ENCODE peak calls at places on chromosomes 12 and 14, in six cellular contexts. S is AG08396, W is uterus, Z is AG10803, K is left cardiac atrium, G is OCI-M1. R is an unnamed sample.

GRCh38 chr12:10466311-10466710 is 13.1 kb upstream of the KLRC1 start:
- DNase-seq in K (no peak), W (no peak), G (no peak), S (no peak), Z (no peak), R (no peak)

GRCh38 chr12:104684884-104685283 is 228.1 kb downstream of the CHST11 start:
- DNase-seq in G (no peak), K (no peak), S (no peak), Z (peak), W (no peak), R (no peak)

GRCh38 chr14:92624764-92625163 is 111.2 kb downstream of the RIN3 start:
- DNase-seq in W (no peak), G (no peak), Z (no peak), K (no peak), S (no peak), R (no peak)

GRCh38 chr14:84217066-84217465 is 1312.9 kb upstream of the FLRT2 start:
- DNase-seq in W (no peak), Z (no peak), G (no peak), S (no peak), K (no peak), R (no peak)

GRCh38 chr12:121980211-121980891 is 41.3 kb upstream of the BCL7A start:
- DNase-seq in W (no peak), G (no peak), Z (peak), S (no peak), K (no peak), R (no peak)

GRCh38 chr12:121799842-121800693 is 3.7 kb upstream of the SETD1B start:
- DNase-seq in Z (peak), K (peak), S (peak), G (peak), W (peak), R (peak)

GRCh38 chr14:72443991-72444431 is 449.9 kb downstream of the DPF3 start:
- DNase-seq in G (peak), S (no peak), Z (no peak), W (no peak), K (no peak), R (no peak)

GRCh38 chr14:50094056-50094455 is 22.3 kb downstream of the VCPKMT start:
- DNase-seq in S (no peak), W (no peak), Z (no peak), K (no peak), G (no peak), R (no peak)

GRCh38 chr12:11729008-11729407 is 79.5 kb downstream of the ETV6 start:
- DNase-seq in Z (no peak), K (no peak), G (no peak), W (no peak), S (no peak), R (no peak)

GRCh38 chr14:70718383-70719123 is 76.8 kb downstream of the TTC9 start:
- DNase-seq in W (no peak), G (no peak), K (no peak), S (no peak), Z (no peak), R (no peak)

GRCh38 chr12:69161835-69162234 is 77.5 kb upstream of the CPSF6 start:
- DNase-seq in Z (peak), S (no peak), K (no peak), G (peak), W (no peak), R (no peak)

GRCh38 chr12:14948672-14949071 is 10.3 kb upstream of the ERP27 start:
- DNase-seq in S (peak), W (peak), G (peak), Z (peak), K (no peak), R (peak)

GRCh38 chr14:53152909-53153701 is at the start of gene DDHD1:
- DNase-seq in S (peak), W (peak), G (peak), K (peak), Z (peak), R (peak)

GRCh38 chr14:69259531-69260245 is at the start of gene GALNT16:
- DNase-seq in Z (no peak), K (peak), G (no peak), S (peak), W (no peak), R (no peak)

GRCh38 chr12:40552868-40553267 is 139.4 kb upstream of the CNTN1 start:
- DNase-seq in K (no peak), Z (no peak), S (no peak), W (no peak), G (no peak), R (no peak)

GRCh38 chr12:19826988-19827550 is 387.8 kb downstream of the AEBP2 start:
- DNase-seq in S (no peak), G (no peak), K (no peak), Z (no peak), W (no peak), R (no peak)

GRCh38 chr14:73945159-73945670 is 4.7 kb downstream of the FAM161B start:
- DNase-seq in K (no peak), G (no peak), S (no peak), Z (no peak), W (no peak), R (no peak)

GRCh38 chr12:89163918-89164317 is 188.4 kb downstream of the DUSP6 start:
- DNase-seq in K (no peak), Z (no peak), G (no peak), S (no peak), W (peak), R (no peak)

GRCh38 chr12:126974779-126975178 is 1292.2 kb upstream of the TMEM132C start:
- DNase-seq in K (no peak), G (peak), Z (no peak), S (no peak), W (no peak), R (no peak)

R was measured in lung.